ENCODE peak calls at places on chromosomes 5 and 9, in ten cellular contexts. One of them, this sample, is unnamed.

GRCh38 chr5:179311091-179311470 is 34.2 kb downstream of the ADAMTS2 start:
- DNase-seq in sigmoid colon: peak; percentile 60
- DNase-seq in K562: no peak
- DNase-seq in suprapubic skin: peak; percentile 70
- DNase-seq in stomach: no peak
- DNase-seq in SK-N-SH: peak; percentile 78
- DNase-seq in endothelial cell of umbilical vein: no peak
- DNase-seq in transverse colon: no peak
- DNase-seq in HCT116: no peak
- DNase-seq in HepG2: no peak
- DNase-seq in this sample: no peak

GRCh38 chr5:164296603-164297080 is 791.2 kb downstream of the MAT2B start:
- DNase-seq in sigmoid colon: no peak
- DNase-seq in K562: no peak
- DNase-seq in suprapubic skin: no peak
- DNase-seq in stomach: no peak
- DNase-seq in SK-N-SH: no peak
- DNase-seq in endothelial cell of umbilical vein: peak; percentile 14
- DNase-seq in transverse colon: no peak
- DNase-seq in HCT116: no peak
- DNase-seq in HepG2: no peak
- DNase-seq in this sample: no peak

GRCh38 chr5:73996181-73996770 is 370.3 kb downstream of the ARHGEF28 start:
- DNase-seq in sigmoid colon: no peak
- DNase-seq in K562: no peak
- DNase-seq in suprapubic skin: no peak
- DNase-seq in stomach: no peak
- DNase-seq in SK-N-SH: no peak
- DNase-seq in endothelial cell of umbilical vein: no peak
- DNase-seq in transverse colon: no peak
- DNase-seq in HCT116: no peak
- DNase-seq in HepG2: no peak
- DNase-seq in this sample: no peak

GRCh38 chr9:35733109-35733541 is 659 bp downstream of the CREB3 start:
- DNase-seq in sigmoid colon: no peak
- DNase-seq in K562: peak; percentile 28
- DNase-seq in suprapubic skin: no peak
- DNase-seq in stomach: no peak
- DNase-seq in SK-N-SH: peak; percentile 43
- DNase-seq in endothelial cell of umbilical vein: peak; percentile 70
- DNase-seq in transverse colon: peak; percentile 47
- DNase-seq in HCT116: peak; percentile 79
- DNase-seq in HepG2: peak; percentile 60
- DNase-seq in this sample: no peak

GRCh38 chr5:80609692-80610091 is 39.6 kb upstream of the ANKRD34B start:
- DNase-seq in sigmoid colon: no peak
- DNase-seq in K562: no peak
- DNase-seq in suprapubic skin: no peak
- DNase-seq in stomach: no peak
- DNase-seq in SK-N-SH: no peak
- DNase-seq in endothelial cell of umbilical vein: no peak
- DNase-seq in transverse colon: no peak
- DNase-seq in HCT116: no peak
- DNase-seq in HepG2: no peak
- DNase-seq in this sample: no peak

GRCh38 chr5:177314376-177315342 is 3.0 kb upstream of the MXD3 start:
- DNase-seq in sigmoid colon: no peak
- DNase-seq in K562: no peak
- DNase-seq in suprapubic skin: no peak
- DNase-seq in stomach: no peak
- DNase-seq in SK-N-SH: no peak
- DNase-seq in endothelial cell of umbilical vein: no peak
- DNase-seq in transverse colon: no peak
- DNase-seq in HCT116: no peak
- DNase-seq in HepG2: no peak
- DNase-seq in this sample: no peak

GRCh38 chr9:124674651-124675050 is 96.5 kb downstream of the NR6A1 start:
- DNase-seq in sigmoid colon: no peak
- DNase-seq in K562: no peak
- DNase-seq in suprapubic skin: no peak
- DNase-seq in stomach: no peak
- DNase-seq in SK-N-SH: no peak
- DNase-seq in endothelial cell of umbilical vein: no peak
- DNase-seq in transverse colon: no peak
- DNase-seq in HCT116: no peak
- DNase-seq in HepG2: no peak
- DNase-seq in this sample: no peak

GRCh38 chr9:130445268-130445983 is 665 bp downstream of the ASS1 start:
- DNase-seq in sigmoid colon: peak; percentile 80
- DNase-seq in K562: no peak
- DNase-seq in suprapubic skin: no peak
- DNase-seq in stomach: peak; percentile 62
- DNase-seq in SK-N-SH: no peak
- DNase-seq in endothelial cell of umbilical vein: no peak
- DNase-seq in transverse colon: peak; percentile 78
- DNase-seq in HCT116: no peak
- DNase-seq in HepG2: peak; percentile 61
- DNase-seq in this sample: no peak

GRCh38 chr9:106066937-106067545 is 372.7 kb downstream of the TMEM38B start:
- DNase-seq in sigmoid colon: peak; percentile 76
- DNase-seq in K562: no peak
- DNase-seq in suprapubic skin: no peak
- DNase-seq in stomach: no peak
- DNase-seq in SK-N-SH: no peak
- DNase-seq in endothelial cell of umbilical vein: no peak
- DNase-seq in transverse colon: no peak
- DNase-seq in HCT116: no peak
- DNase-seq in HepG2: no peak
- DNase-seq in this sample: no peak

GRCh38 chr9:70409280-70409679 is 5.2 kb downstream of the KLF9 start:
- DNase-seq in sigmoid colon: peak; percentile 61
- DNase-seq in K562: no peak
- DNase-seq in suprapubic skin: peak; percentile 38
- DNase-seq in stomach: no peak
- DNase-seq in SK-N-SH: no peak
- DNase-seq in endothelial cell of umbilical vein: no peak
- DNase-seq in transverse colon: no peak
- DNase-seq in HCT116: no peak
- DNase-seq in HepG2: no peak
- DNase-seq in this sample: no peak

GRCh38 chr5:76733049-76733417 is 17.1 kb downstream of the F2R start:
- DNase-seq in sigmoid colon: no peak
- DNase-seq in K562: no peak
- DNase-seq in suprapubic skin: no peak
- DNase-seq in stomach: no peak
- DNase-seq in SK-N-SH: no peak
- DNase-seq in endothelial cell of umbilical vein: no peak
- DNase-seq in transverse colon: peak; percentile 47
- DNase-seq in HCT116: no peak
- DNase-seq in HepG2: no peak
- DNase-seq in this sample: no peak

GRCh38 chr5:155089649-155090048 is 76.1 kb downstream of the KIF4B start:
- DNase-seq in sigmoid colon: no peak
- DNase-seq in K562: no peak
- DNase-seq in suprapubic skin: no peak
- DNase-seq in stomach: no peak
- DNase-seq in SK-N-SH: no peak
- DNase-seq in endothelial cell of umbilical vein: no peak
- DNase-seq in transverse colon: no peak
- DNase-seq in HCT116: no peak
- DNase-seq in HepG2: no peak
- DNase-seq in this sample: no peak

GRCh38 chr5:138180183-138180782 is 1.4 kb downstream of the KIF20A start:
- DNase-seq in sigmoid colon: no peak
- DNase-seq in K562: peak; percentile 48
- DNase-seq in suprapubic skin: no peak
- DNase-seq in stomach: no peak
- DNase-seq in SK-N-SH: peak; percentile 42
- DNase-seq in endothelial cell of umbilical vein: peak; percentile 76
- DNase-seq in transverse colon: no peak
- DNase-seq in HCT116: peak; percentile 52
- DNase-seq in HepG2: peak; percentile 73
- DNase-seq in this sample: peak; percentile 64

GRCh38 chr9:137319976-137320551 is 18.0 kb upstream of the NRARP start:
- DNase-seq in sigmoid colon: peak; percentile 53
- DNase-seq in K562: no peak
- DNase-seq in suprapubic skin: peak; percentile 79
- DNase-seq in stomach: peak; percentile 19
- DNase-seq in SK-N-SH: peak; percentile 40
- DNase-seq in endothelial cell of umbilical vein: no peak
- DNase-seq in transverse colon: no peak
- DNase-seq in HCT116: no peak
- DNase-seq in HepG2: no peak
- DNase-seq in this sample: no peak

GRCh38 chr5:65858316-65858715 is 68.1 kb upstream of the ERBIN start:
- DNase-seq in sigmoid colon: no peak
- DNase-seq in K562: no peak
- DNase-seq in suprapubic skin: no peak
- DNase-seq in stomach: no peak
- DNase-seq in SK-N-SH: no peak
- DNase-seq in endothelial cell of umbilical vein: no peak
- DNase-seq in transverse colon: no peak
- DNase-seq in HCT116: no peak
- DNase-seq in HepG2: no peak
- DNase-seq in this sample: no peak

DNA sequence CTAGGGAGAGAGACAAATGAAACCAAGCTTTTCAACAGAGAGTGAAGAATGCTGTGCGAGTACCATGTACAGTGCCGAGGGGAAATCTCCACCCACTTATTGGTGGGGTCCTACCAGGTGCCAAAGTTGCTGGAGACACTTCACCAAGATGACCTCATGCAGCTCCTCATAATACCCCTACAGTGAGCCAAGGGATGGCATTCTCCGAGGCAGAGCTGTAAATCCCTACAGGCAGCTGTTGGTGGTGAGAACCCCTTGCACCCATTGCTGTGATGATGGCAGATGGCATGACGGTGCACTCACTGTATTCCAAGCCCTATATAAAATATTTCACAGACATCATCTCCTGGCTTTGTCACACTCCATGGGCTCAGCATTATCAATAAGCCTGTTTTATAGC is 464.9 kb downstream of the SPOCK1 start:
- DNase-seq in sigmoid colon: no peak
- DNase-seq in K562: no peak
- DNase-seq in suprapubic skin: no peak
- DNase-seq in stomach: no peak
- DNase-seq in SK-N-SH: no peak
- DNase-seq in endothelial cell of umbilical vein: no peak
- DNase-seq in transverse colon: no peak
- DNase-seq in HCT116: no peak
- DNase-seq in HepG2: no peak
- DNase-seq in this sample: no peak
- TF ChIP-seq POLR2AphosphoS5 in sigmoid colon: no peak
- TF ChIP-seq POLR2AphosphoS5 in K562: no peak
- TF ChIP-seq POLR2AphosphoS5 in suprapubic skin: no peak
- TF ChIP-seq POLR2AphosphoS5 in stomach: no peak
- TF ChIP-seq POLR2AphosphoS5 in SK-N-SH: no peak
- TF ChIP-seq POLR2AphosphoS5 in endothelial cell of umbilical vein: no peak
- TF ChIP-seq POLR2AphosphoS5 in transverse colon: no peak
- TF ChIP-seq POLR2AphosphoS5 in HCT116: no peak
- TF ChIP-seq POLR2AphosphoS5 in HepG2: no peak
- TF ChIP-seq POLR2AphosphoS5 in this sample: no peak

DNA sequence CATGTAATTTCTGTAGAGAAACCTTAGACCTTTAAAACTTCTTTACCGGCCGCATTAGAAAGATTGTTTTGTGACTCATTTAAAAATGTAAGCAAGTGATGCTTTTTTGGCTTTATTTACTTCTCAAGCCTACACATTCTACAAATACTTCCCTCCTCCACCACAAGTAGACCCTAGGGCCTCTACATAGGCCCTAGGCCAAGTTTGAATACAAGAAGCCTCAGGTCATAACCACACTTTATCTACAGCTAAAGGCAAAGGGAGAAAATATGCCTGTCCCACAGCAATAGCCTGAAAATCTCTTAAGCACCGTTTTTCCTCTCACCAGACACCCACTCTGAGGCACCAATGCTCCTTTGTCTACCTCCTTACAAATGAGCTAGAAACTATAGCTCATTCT is 53.9 kb downstream of the CSNK1A1 start:
- DNase-seq in sigmoid colon: no peak
- DNase-seq in K562: no peak
- DNase-seq in suprapubic skin: no peak
- DNase-seq in stomach: no peak
- DNase-seq in SK-N-SH: no peak
- DNase-seq in endothelial cell of umbilical vein: no peak
- DNase-seq in transverse colon: no peak
- DNase-seq in HCT116: no peak
- DNase-seq in HepG2: no peak
- DNase-seq in this sample: no peak
- H3K4me1 ChIP-seq in sigmoid colon: peaks cover 50% of the 10 kb centered on the region
- H3K4me1 ChIP-seq in K562: no peaks in the 10 kb centered on the region
- H3K4me1 ChIP-seq in suprapubic skin: peaks cover 14% of the 10 kb centered on the region
- H3K4me1 ChIP-seq in stomach: peaks cover 37% of the 10 kb centered on the region
- H3K4me1 ChIP-seq in SK-N-SH: peaks cover 36% of the 10 kb centered on the region
- H3K4me1 ChIP-seq in endothelial cell of umbilical vein: no peaks in the 10 kb centered on the region
- H3K4me1 ChIP-seq in transverse colon: no peaks in the 10 kb centered on the region
- H3K4me1 ChIP-seq in HCT116: no peaks in the 10 kb centered on the region
- H3K4me1 ChIP-seq in HepG2: no peaks in the 10 kb centered on the region
- H3K4me1 ChIP-seq in this sample: peaks cover 51% of the 10 kb centered on the region

GRCh38 chr5:7261900-7262299 is 134.0 kb upstream of the ADCY2 start:
- DNase-seq in sigmoid colon: no peak
- DNase-seq in K562: no peak
- DNase-seq in suprapubic skin: no peak
- DNase-seq in stomach: no peak
- DNase-seq in SK-N-SH: no peak
- DNase-seq in endothelial cell of umbilical vein: no peak
- DNase-seq in transverse colon: no peak
- DNase-seq in HCT116: no peak
- DNase-seq in HepG2: no peak
- DNase-seq in this sample: no peak

DNA sequence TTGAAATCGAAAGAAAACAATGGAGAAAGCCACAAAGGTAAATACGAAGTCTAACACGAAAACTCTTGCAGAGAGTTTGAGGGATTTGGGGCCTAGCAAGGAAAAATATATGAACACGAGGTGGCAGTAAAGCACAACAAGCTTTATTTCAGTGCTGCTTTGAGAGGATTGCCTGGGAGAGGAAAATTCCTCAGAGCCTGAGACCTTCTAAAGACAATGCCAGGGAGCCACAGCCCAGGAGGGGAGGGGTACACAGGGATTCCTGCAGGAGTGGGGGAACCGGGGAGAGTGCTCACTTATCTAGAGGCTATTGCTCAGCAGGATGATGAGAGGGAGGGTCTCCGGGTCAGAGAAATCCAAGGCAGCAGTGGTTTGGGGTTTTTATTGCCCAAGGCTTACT is 134.9 kb upstream of the ADCY2 start:
- DNase-seq in sigmoid colon: no peak
- DNase-seq in K562: peak; percentile 18
- DNase-seq in suprapubic skin: no peak
- DNase-seq in stomach: no peak
- DNase-seq in SK-N-SH: peak; percentile 10
- DNase-seq in endothelial cell of umbilical vein: no peak
- DNase-seq in transverse colon: no peak
- DNase-seq in HCT116: no peak
- DNase-seq in HepG2: peak; percentile 42
- DNase-seq in this sample: peak; percentile 15
- TF ChIP-seq CTCF in sigmoid colon: peak; percentile 10
- TF ChIP-seq CTCF in K562: peak; percentile 48
- TF ChIP-seq CTCF in suprapubic skin: peak; percentile 49
- TF ChIP-seq CTCF in stomach: peak; percentile 61
- TF ChIP-seq CTCF in SK-N-SH: peak; percentile 66
- TF ChIP-seq CTCF in endothelial cell of umbilical vein: no peak
- TF ChIP-seq CTCF in transverse colon: peak; percentile 50
- TF ChIP-seq CTCF in HCT116: no peak
- TF ChIP-seq CTCF in HepG2: peak; percentile 71
- TF ChIP-seq CTCF in this sample: peak; percentile 66

GRCh38 chr5:68730220-68731010 is 363.4 kb upstream of the SLC30A5 start:
- DNase-seq in sigmoid colon: no peak
- DNase-seq in K562: no peak
- DNase-seq in suprapubic skin: no peak
- DNase-seq in stomach: no peak
- DNase-seq in SK-N-SH: peak; percentile 62
- DNase-seq in endothelial cell of umbilical vein: peak; percentile 61
- DNase-seq in transverse colon: no peak
- DNase-seq in HCT116: no peak
- DNase-seq in HepG2: no peak
- DNase-seq in this sample: peak; percentile 22
- TF ChIP-seq POLR2AphosphoS5 in sigmoid colon: no peak
- TF ChIP-seq POLR2AphosphoS5 in K562: no peak
- TF ChIP-seq POLR2AphosphoS5 in suprapubic skin: no peak
- TF ChIP-seq POLR2AphosphoS5 in stomach: no peak
- TF ChIP-seq POLR2AphosphoS5 in SK-N-SH: no peak
- TF ChIP-seq POLR2AphosphoS5 in endothelial cell of umbilical vein: no peak
- TF ChIP-seq POLR2AphosphoS5 in transverse colon: no peak
- TF ChIP-seq POLR2AphosphoS5 in HCT116: no peak
- TF ChIP-seq POLR2AphosphoS5 in HepG2: no peak
- TF ChIP-seq POLR2AphosphoS5 in this sample: no peak